ENCODE peak calls at places on chromosomes 12 and 14, in five cellular contexts. V, L, Q, O and G are unnamed samples. For H3K9me3, the result is how much of the 10 kb centered on the place peaks cover.

GRCh38 chr12:101004891-101005290 is 205.1 kb downstream of the SLC5A8 start:
- DNase-seq in O (no peak), V (no peak), L (no peak), Q (no peak), G (no peak)

GRCh38 chr12:115667116-115667515 is 610.4 kb downstream of the MED13L start:
- DNase-seq in Q (no peak), L (no peak), O (no peak), V (no peak), G (no peak)

GRCh38 chr12:25433024-25433423 is 120.1 kb downstream of the LMNTD1 start:
- DNase-seq in L (no peak), V (no peak), O (no peak), Q (no peak), G (no peak)

GRCh38 chr12:103854372-103854973 is 13.4 kb upstream of the NT5DC3 start:
- DNase-seq in O (no peak), V (no peak), L (no peak), Q (no peak), G (no peak)

GRCh38 chr12:88623777-88624548 is 43.7 kb upstream of the KITLG start:
- DNase-seq in O (no peak), L (no peak), V (no peak), Q (no peak), G (no peak)

GRCh38 chr12:120988658-120989057 is 10.3 kb downstream of the HNF1A start:
- DNase-seq in L (no peak), Q (no peak), V (no peak), O (no peak), G (no peak)

GRCh38 chr14:21264025-21264801 is 5.0 kb downstream of the HNRNPC start:
- DNase-seq in V (peak), O (no peak), L (no peak), Q (peak), G (no peak)

GRCh38 chr12:7090222-7090998 is 1.8 kb downstream of the C1R start:
- DNase-seq in L (no peak), V (peak), Q (peak), O (no peak), G (no peak)

GRCh38 chr14:91090733-91091132 is 23.1 kb upstream of the DGLUCY start:
- DNase-seq in Q (no peak), O (no peak), V (no peak), L (no peak), G (no peak)

GRCh38 chr12:108759914-108760313 is 28.6 kb upstream of the CORO1C start:
- DNase-seq in Q (no peak), V (no peak), L (no peak), O (no peak), G (no peak)

GRCh38 chr12:73308079-73308478 is 1035.9 kb downstream of the TRHDE start:
- DNase-seq in O (no peak), Q (no peak), L (no peak), V (no peak), G (no peak)

GRCh38 chr12:15772405-15773018 is 16.7 kb downstream of the EPS8 start:
- DNase-seq in V (peak), L (no peak), Q (no peak), O (no peak), G (no peak)

GRCh38 chr12:123744836-123745235 is 17.3 kb upstream of the DNAH10 start:
- DNase-seq in V (peak), O (no peak), L (no peak), Q (no peak), G (no peak)
- TF ChIP-seq CTCF in V (no peak), O (no peak), L (no peak), Q (no peak), G (no peak)

DNA sequence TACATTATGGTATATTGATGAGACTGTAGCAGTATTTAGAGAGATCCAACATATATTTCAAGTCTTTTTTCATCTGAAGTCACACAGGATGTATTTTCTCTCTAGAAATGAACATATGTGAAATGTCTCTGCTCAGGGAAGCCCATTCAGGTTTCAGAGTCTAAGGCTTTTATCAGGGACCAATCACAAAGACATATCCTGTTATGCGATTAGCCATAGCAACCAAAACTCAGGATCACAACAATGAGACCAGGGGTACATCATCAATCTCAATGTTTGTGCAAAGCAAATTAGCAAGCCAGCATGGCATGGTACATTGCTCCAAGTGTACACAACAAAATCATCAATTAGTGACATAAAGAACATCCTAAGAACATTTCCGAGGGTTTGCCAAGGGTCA is 99.2 kb upstream of the AMN1 start:
- DNase-seq in L (no peak), V (no peak), Q (no peak), O (no peak), G (no peak)
- H3K9me3 ChIP-seq in L (under half), V (under half), Q (under half), O (under half), G (under half)

DNA sequence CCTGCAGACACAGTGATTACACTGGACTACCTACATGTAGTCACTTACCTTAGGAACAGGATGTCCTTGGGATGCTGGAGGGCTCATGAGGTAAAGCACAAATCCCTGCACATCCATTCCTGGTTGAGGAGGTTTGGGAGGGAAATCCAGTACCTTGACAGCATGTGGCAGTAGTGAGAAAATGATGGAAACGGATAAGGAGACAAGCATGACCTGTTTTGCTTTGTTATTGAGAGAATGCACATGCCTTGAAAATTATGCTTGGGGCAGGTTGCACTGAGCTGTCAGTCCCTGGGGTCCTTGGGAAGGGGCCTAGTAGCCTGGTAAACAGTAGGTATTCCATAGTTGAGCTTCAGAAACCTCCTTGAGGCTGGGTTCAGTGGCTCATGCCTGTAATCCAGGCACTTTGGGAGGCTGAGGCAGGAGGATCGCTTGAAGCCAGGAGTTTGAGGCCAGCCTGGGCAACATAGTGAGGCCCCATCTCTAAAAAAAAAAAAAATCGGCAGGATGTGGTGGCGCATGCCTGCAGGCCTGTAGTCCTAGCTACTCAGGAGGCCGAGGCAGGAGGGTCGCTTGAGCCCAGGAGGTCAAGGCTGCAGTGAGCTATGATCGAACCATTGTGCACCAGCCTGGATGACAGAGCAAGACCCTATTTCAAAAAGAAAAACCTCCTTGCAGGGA is 2.0 kb upstream of the SLC25A29 start:
- DNase-seq in L (no peak), Q (no peak), V (no peak), O (no peak), G (no peak)
- TF ChIP-seq CTCF in L (no peak), Q (no peak), V (no peak), O (no peak), G (no peak)

DNA sequence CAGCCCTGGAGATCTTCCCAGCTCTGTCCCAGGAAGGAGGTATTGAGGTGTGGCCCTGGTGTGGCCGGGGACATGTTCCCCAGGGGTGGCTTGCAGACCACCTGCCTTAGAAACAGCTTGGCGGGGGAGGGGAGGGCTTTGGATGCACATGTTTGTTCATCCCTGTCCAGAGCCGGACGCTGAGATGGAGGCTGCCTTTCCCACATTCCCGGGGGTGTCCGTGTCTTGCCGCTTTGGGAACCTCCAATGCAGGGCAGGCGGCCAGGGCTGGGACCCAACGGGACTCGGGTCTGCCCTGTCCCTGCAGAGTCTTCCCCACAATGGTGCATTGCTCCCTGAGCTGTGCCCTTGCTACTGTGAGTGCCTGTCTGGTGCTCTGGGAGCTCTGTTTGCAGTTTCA is 319.5 kb upstream of the SFSWAP start:
- DNase-seq in O (no peak), V (no peak), Q (peak), L (no peak), G (no peak)
- H3K9me3 ChIP-seq in O (under half), V (under half), Q (under half), L (under half), G (under half)